ENCODE peak calls at places on chromosome 10, in ten cellular contexts. One of them, this sample, is unnamed.

GRCh38 chr10:121516483-121516882 is 81.8 kb downstream of the FGFR2 start:
- DNase-seq in GM20000: peak
- DNase-seq in astrocyte: no peak
- DNase-seq in suprapubic skin: no peak
- DNase-seq in fibroblast of pulmonary artery: no peak
- DNase-seq in GM10248: peak
- DNase-seq in LNCaP clone FGC: no peak
- DNase-seq in lower lobe of right lung: no peak
- DNase-seq in CD8-positive, alpha-beta T cell: no peak
- DNase-seq in mucosa of descending colon: no peak
- DNase-seq in this sample: peak

GRCh38 chr10:43671659-43672555 is 23.2 kb upstream of the ZNF32 start:
- DNase-seq in GM20000: peak
- DNase-seq in astrocyte: peak
- DNase-seq in suprapubic skin: no peak
- DNase-seq in fibroblast of pulmonary artery: peak
- DNase-seq in GM10248: peak
- DNase-seq in LNCaP clone FGC: peak
- DNase-seq in lower lobe of right lung: no peak
- DNase-seq in CD8-positive, alpha-beta T cell: peak
- DNase-seq in mucosa of descending colon: no peak
- DNase-seq in this sample: peak

GRCh38 chr10:33215154-33215553 is 119.3 kb downstream of the NRP1 start:
- DNase-seq in GM20000: no peak
- DNase-seq in astrocyte: peak
- DNase-seq in suprapubic skin: no peak
- DNase-seq in fibroblast of pulmonary artery: peak
- DNase-seq in GM10248: no peak
- DNase-seq in LNCaP clone FGC: no peak
- DNase-seq in lower lobe of right lung: no peak
- DNase-seq in CD8-positive, alpha-beta T cell: no peak
- DNase-seq in mucosa of descending colon: no peak
- DNase-seq in this sample: no peak

GRCh38 chr10:116385994-116386809 is 41.4 kb upstream of the PNLIPRP3 start:
- DNase-seq in GM20000: no peak
- DNase-seq in astrocyte: peak
- DNase-seq in suprapubic skin: no peak
- DNase-seq in fibroblast of pulmonary artery: peak
- DNase-seq in GM10248: no peak
- DNase-seq in LNCaP clone FGC: no peak
- DNase-seq in lower lobe of right lung: no peak
- DNase-seq in CD8-positive, alpha-beta T cell: no peak
- DNase-seq in mucosa of descending colon: no peak
- DNase-seq in this sample: no peak

GRCh38 chr10:78655941-78656340 is 412.8 kb upstream of the ZMIZ1 start:
- DNase-seq in GM20000: no peak
- DNase-seq in astrocyte: peak
- DNase-seq in suprapubic skin: no peak
- DNase-seq in fibroblast of pulmonary artery: no peak
- DNase-seq in GM10248: no peak
- DNase-seq in LNCaP clone FGC: no peak
- DNase-seq in lower lobe of right lung: no peak
- DNase-seq in CD8-positive, alpha-beta T cell: no peak
- DNase-seq in mucosa of descending colon: no peak
- DNase-seq in this sample: no peak

GRCh38 chr10:130434446-130435385 is 298.5 kb downstream of the GLRX3 start:
- DNase-seq in GM20000: no peak
- DNase-seq in astrocyte: no peak
- DNase-seq in suprapubic skin: no peak
- DNase-seq in fibroblast of pulmonary artery: no peak
- DNase-seq in GM10248: no peak
- DNase-seq in LNCaP clone FGC: no peak
- DNase-seq in lower lobe of right lung: no peak
- DNase-seq in CD8-positive, alpha-beta T cell: no peak
- DNase-seq in mucosa of descending colon: no peak
- DNase-seq in this sample: no peak

GRCh38 chr10:52650873-52651272 is 121.7 kb downstream of the MBL2 start:
- DNase-seq in GM20000: no peak
- DNase-seq in astrocyte: no peak
- DNase-seq in suprapubic skin: no peak
- DNase-seq in fibroblast of pulmonary artery: no peak
- DNase-seq in GM10248: no peak
- DNase-seq in LNCaP clone FGC: no peak
- DNase-seq in lower lobe of right lung: no peak
- DNase-seq in CD8-positive, alpha-beta T cell: no peak
- DNase-seq in mucosa of descending colon: no peak
- DNase-seq in this sample: no peak

GRCh38 chr10:73625004-73625883 is 16.0 kb downstream of the MYOZ1 start:
- DNase-seq in GM20000: peak
- DNase-seq in astrocyte: peak
- DNase-seq in suprapubic skin: no peak
- DNase-seq in fibroblast of pulmonary artery: peak
- DNase-seq in GM10248: peak
- DNase-seq in LNCaP clone FGC: no peak
- DNase-seq in lower lobe of right lung: no peak
- DNase-seq in CD8-positive, alpha-beta T cell: no peak
- DNase-seq in mucosa of descending colon: no peak
- DNase-seq in this sample: peak

DNA sequence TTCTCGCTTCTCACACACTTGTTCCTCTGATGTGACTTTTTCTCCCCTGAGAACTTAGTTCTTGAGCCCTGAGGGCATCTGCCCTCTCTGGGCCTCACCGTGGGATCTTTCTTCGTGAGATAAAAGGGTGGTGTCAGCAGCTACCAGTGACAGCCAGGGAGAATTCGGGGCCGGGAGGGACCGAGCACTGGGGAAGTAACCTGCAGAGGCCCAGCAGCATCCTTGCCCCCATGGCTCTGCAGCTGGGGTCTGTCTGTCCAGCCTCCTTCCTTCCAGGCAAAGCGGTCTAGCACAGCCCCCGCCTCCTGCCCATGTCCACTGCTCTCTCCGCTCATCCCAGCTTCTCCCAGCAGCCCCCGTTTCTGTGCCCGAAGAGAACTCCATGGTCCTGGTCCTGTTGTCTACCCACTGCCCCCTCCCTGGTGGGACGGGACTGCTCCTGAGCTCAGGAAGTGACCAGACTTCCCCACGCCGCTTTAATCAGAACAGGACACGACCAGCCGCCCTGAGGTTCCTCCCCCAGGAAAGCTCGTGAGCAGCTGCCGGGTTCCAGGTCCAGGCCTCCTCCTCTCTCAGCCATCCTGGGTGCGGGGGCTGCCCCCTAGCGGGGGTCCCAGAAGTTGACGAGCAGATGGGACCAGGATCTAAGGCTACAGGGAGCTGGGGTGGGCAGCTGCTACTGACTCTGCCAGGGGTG is 187.4 kb downstream of the WDR37 start:
- DNase-seq in GM20000: no peak
- DNase-seq in astrocyte: no peak
- DNase-seq in suprapubic skin: no peak
- DNase-seq in fibroblast of pulmonary artery: no peak
- DNase-seq in GM10248: no peak
- DNase-seq in LNCaP clone FGC: no peak
- DNase-seq in lower lobe of right lung: no peak
- DNase-seq in CD8-positive, alpha-beta T cell: no peak
- DNase-seq in mucosa of descending colon: no peak
- DNase-seq in this sample: no peak
- TF ChIP-seq CTCF in GM20000: no peak
- TF ChIP-seq CTCF in astrocyte: no peak
- TF ChIP-seq CTCF in suprapubic skin: no peak
- TF ChIP-seq CTCF in fibroblast of pulmonary artery: no peak
- TF ChIP-seq CTCF in GM10248: no peak
- TF ChIP-seq CTCF in LNCaP clone FGC: no peak
- TF ChIP-seq CTCF in lower lobe of right lung: no peak
- TF ChIP-seq CTCF in CD8-positive, alpha-beta T cell: no peak
- TF ChIP-seq CTCF in mucosa of descending colon: no peak
- TF ChIP-seq CTCF in this sample: no peak

GRCh38 chr10:125521721-125522680 is 161.0 kb downstream of the TEX36 start:
- DNase-seq in GM20000: peak
- DNase-seq in astrocyte: no peak
- DNase-seq in suprapubic skin: no peak
- DNase-seq in fibroblast of pulmonary artery: no peak
- DNase-seq in GM10248: peak
- DNase-seq in LNCaP clone FGC: no peak
- DNase-seq in lower lobe of right lung: no peak
- DNase-seq in CD8-positive, alpha-beta T cell: no peak
- DNase-seq in mucosa of descending colon: no peak
- DNase-seq in this sample: peak
- TF ChIP-seq CTCF in GM20000: peak
- TF ChIP-seq CTCF in astrocyte: peak
- TF ChIP-seq CTCF in suprapubic skin: peak
- TF ChIP-seq CTCF in fibroblast of pulmonary artery: peak
- TF ChIP-seq CTCF in GM10248: peak
- TF ChIP-seq CTCF in LNCaP clone FGC: peak
- TF ChIP-seq CTCF in lower lobe of right lung: peak
- TF ChIP-seq CTCF in CD8-positive, alpha-beta T cell: peak
- TF ChIP-seq CTCF in mucosa of descending colon: peak
- TF ChIP-seq CTCF in this sample: peak

DNA sequence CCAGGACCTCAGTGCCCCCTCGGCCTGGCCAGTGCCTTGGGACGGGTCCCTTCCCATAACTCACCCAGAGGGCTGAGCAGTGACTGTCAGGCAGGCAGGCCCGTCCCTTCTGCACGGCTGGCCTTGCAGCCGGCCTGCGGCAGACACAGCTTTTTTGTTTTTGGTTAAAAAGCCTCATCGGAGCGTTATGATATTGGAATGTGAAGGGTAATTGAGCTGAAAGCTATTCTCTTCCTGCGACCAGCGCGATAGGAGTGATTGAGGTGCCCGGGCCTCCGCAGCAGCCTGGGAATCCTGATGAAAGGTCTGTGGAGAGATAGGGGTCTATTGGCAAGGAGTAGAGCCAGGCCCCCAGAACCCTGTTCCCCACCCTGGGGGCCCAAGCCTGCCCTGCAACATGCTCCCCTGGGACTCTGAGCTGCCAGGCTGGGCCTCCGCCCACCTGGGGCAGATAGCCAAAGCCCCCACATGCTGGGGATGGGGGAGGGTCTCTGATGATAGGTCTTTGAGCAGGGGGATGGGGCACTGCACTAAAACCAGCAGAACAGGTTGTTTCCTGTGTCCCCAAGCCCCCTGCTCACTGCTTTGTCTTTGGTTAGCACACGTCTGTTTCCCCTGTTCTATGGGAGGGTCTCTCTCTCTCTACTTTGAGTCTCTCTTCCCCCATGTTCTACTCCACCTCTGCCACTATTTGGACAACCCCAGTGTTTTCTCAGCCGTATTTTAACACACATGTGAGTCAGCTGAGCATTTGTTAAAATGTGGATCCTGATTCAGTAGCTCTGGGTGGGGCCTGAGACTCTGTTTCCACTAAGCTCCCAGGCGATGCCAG is 131.9 kb downstream of the CDH23 start:
- DNase-seq in GM20000: no peak
- DNase-seq in astrocyte: peak
- DNase-seq in suprapubic skin: no peak
- DNase-seq in fibroblast of pulmonary artery: no peak
- DNase-seq in GM10248: no peak
- DNase-seq in LNCaP clone FGC: no peak
- DNase-seq in lower lobe of right lung: no peak
- DNase-seq in CD8-positive, alpha-beta T cell: no peak
- DNase-seq in mucosa of descending colon: no peak
- DNase-seq in this sample: no peak
- TF ChIP-seq CTCF in GM20000: no peak
- TF ChIP-seq CTCF in astrocyte: no peak
- TF ChIP-seq CTCF in suprapubic skin: no peak
- TF ChIP-seq CTCF in fibroblast of pulmonary artery: no peak
- TF ChIP-seq CTCF in GM10248: no peak
- TF ChIP-seq CTCF in LNCaP clone FGC: no peak
- TF ChIP-seq CTCF in lower lobe of right lung: no peak
- TF ChIP-seq CTCF in CD8-positive, alpha-beta T cell: no peak
- TF ChIP-seq CTCF in mucosa of descending colon: no peak
- TF ChIP-seq CTCF in this sample: no peak

DNA sequence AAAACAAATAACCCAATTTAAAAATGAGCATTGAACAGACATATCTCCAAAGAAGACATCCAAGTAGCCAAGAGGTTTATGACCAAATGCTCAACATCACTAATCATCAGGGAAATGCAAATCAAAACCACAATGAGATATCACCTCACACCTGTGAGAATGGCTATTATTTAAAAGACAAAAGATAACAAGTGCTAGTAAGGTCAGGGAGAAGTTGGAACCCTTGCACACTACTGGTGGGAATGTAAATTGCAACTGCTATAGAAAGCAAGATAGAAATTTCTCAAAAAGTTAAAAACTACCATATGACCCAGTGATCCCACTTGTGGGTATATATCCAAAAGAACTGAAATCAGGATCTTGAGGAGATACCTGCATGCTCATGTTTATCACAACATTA is 49.5 kb downstream of the SGMS1 start:
- DNase-seq in GM20000: no peak
- DNase-seq in astrocyte: no peak
- DNase-seq in suprapubic skin: no peak
- DNase-seq in fibroblast of pulmonary artery: no peak
- DNase-seq in GM10248: no peak
- DNase-seq in LNCaP clone FGC: no peak
- DNase-seq in lower lobe of right lung: no peak
- DNase-seq in CD8-positive, alpha-beta T cell: no peak
- DNase-seq in mucosa of descending colon: no peak
- DNase-seq in this sample: no peak
- TF ChIP-seq CTCF in GM20000: no peak
- TF ChIP-seq CTCF in astrocyte: no peak
- TF ChIP-seq CTCF in suprapubic skin: no peak
- TF ChIP-seq CTCF in fibroblast of pulmonary artery: peak
- TF ChIP-seq CTCF in GM10248: no peak
- TF ChIP-seq CTCF in LNCaP clone FGC: no peak
- TF ChIP-seq CTCF in lower lobe of right lung: no peak
- TF ChIP-seq CTCF in CD8-positive, alpha-beta T cell: no peak
- TF ChIP-seq CTCF in mucosa of descending colon: no peak
- TF ChIP-seq CTCF in this sample: no peak

GRCh38 chr10:114163062-114163861 is 10.7 kb downstream of the CCDC186 start:
- DNase-seq in GM20000: no peak
- DNase-seq in astrocyte: peak
- DNase-seq in suprapubic skin: no peak
- DNase-seq in fibroblast of pulmonary artery: peak
- DNase-seq in GM10248: no peak
- DNase-seq in LNCaP clone FGC: peak
- DNase-seq in lower lobe of right lung: no peak
- DNase-seq in CD8-positive, alpha-beta T cell: no peak
- DNase-seq in mucosa of descending colon: no peak
- DNase-seq in this sample: no peak

DNA sequence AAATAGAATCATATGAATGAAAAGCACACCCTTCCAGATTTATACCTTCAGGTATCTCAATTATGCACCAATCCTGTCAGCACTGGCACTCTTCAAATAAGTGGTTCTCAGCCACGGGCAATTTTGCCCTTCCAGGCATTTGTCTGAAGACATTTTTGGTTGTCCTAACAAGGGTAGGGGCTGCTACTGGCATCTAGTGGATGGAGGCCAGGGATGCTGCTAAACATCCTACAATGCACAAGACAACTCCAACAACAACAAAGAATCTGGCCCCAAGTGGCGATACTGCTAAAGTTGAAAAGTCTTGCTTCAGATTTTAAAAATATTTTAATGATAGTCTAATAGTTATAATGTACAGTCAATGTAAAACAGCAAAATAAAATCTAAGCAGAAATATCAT is 16.1 kb downstream of the CCDC186 start:
- DNase-seq in GM20000: no peak
- DNase-seq in astrocyte: no peak
- DNase-seq in suprapubic skin: no peak
- DNase-seq in fibroblast of pulmonary artery: no peak
- DNase-seq in GM10248: no peak
- DNase-seq in LNCaP clone FGC: no peak
- DNase-seq in lower lobe of right lung: no peak
- DNase-seq in CD8-positive, alpha-beta T cell: no peak
- DNase-seq in mucosa of descending colon: no peak
- DNase-seq in this sample: no peak
- TF ChIP-seq CTCF in GM20000: no peak
- TF ChIP-seq CTCF in astrocyte: no peak
- TF ChIP-seq CTCF in suprapubic skin: no peak
- TF ChIP-seq CTCF in fibroblast of pulmonary artery: no peak
- TF ChIP-seq CTCF in GM10248: no peak
- TF ChIP-seq CTCF in LNCaP clone FGC: no peak
- TF ChIP-seq CTCF in lower lobe of right lung: no peak
- TF ChIP-seq CTCF in CD8-positive, alpha-beta T cell: no peak
- TF ChIP-seq CTCF in mucosa of descending colon: no peak
- TF ChIP-seq CTCF in this sample: no peak

GRCh38 chr10:34721201-34721840 is 93.8 kb downstream of the PARD3 start:
- DNase-seq in GM20000: no peak
- DNase-seq in astrocyte: peak
- DNase-seq in suprapubic skin: no peak
- DNase-seq in fibroblast of pulmonary artery: peak
- DNase-seq in GM10248: no peak
- DNase-seq in LNCaP clone FGC: no peak
- DNase-seq in lower lobe of right lung: no peak
- DNase-seq in CD8-positive, alpha-beta T cell: no peak
- DNase-seq in mucosa of descending colon: no peak
- DNase-seq in this sample: no peak
- TF ChIP-seq CTCF in GM20000: no peak
- TF ChIP-seq CTCF in astrocyte: no peak
- TF ChIP-seq CTCF in suprapubic skin: no peak
- TF ChIP-seq CTCF in fibroblast of pulmonary artery: no peak
- TF ChIP-seq CTCF in GM10248: no peak
- TF ChIP-seq CTCF in LNCaP clone FGC: no peak
- TF ChIP-seq CTCF in lower lobe of right lung: no peak
- TF ChIP-seq CTCF in CD8-positive, alpha-beta T cell: no peak
- TF ChIP-seq CTCF in mucosa of descending colon: no peak
- TF ChIP-seq CTCF in this sample: no peak

This sample was measured in GM13976.